ENCODE peak calls at places on chromosome 13, in four cellular contexts. One of them, this sample, is unnamed.

GRCh38 chr13:32284927-32285632 is 30.1 kb downstream of the ZAR1L start:
- DNase-seq in AG09309: peak; percentile 20
- DNase-seq in A549: no peak
- DNase-seq in cardiac fibroblast: peak; percentile 86
- DNase-seq in this sample: peak; percentile 57

GRCh38 chr13:50129065-50129922 is 114.0 kb downstream of the KCNRG start:
- DNase-seq in AG09309: no peak
- DNase-seq in A549: no peak
- DNase-seq in cardiac fibroblast: peak; percentile 35
- DNase-seq in this sample: peak; percentile 41

GRCh38 chr13:37526710-37527446 is 71.7 kb downstream of the POSTN start:
- DNase-seq in AG09309: peak; percentile 85
- DNase-seq in A549: no peak
- DNase-seq in cardiac fibroblast: peak; percentile 92
- DNase-seq in this sample: peak; percentile 37

GRCh38 chr13:60511637-60512036 is 114.6 kb downstream of the TDRD3 start:
- DNase-seq in AG09309: no peak
- DNase-seq in A549: no peak
- DNase-seq in cardiac fibroblast: no peak
- DNase-seq in this sample: no peak

GRCh38 chr13:30107126-30107525 is 200.2 kb downstream of the KATNAL1 start:
- DNase-seq in AG09309: no peak
- DNase-seq in A549: no peak
- DNase-seq in cardiac fibroblast: no peak
- DNase-seq in this sample: no peak

GRCh38 chr13:29532136-29532535 is 63.4 kb downstream of the SLC7A1 start:
- DNase-seq in AG09309: no peak
- DNase-seq in A549: no peak
- DNase-seq in cardiac fibroblast: no peak
- DNase-seq in this sample: no peak

GRCh38 chr13:104105418-104106355 is 1039.5 kb upstream of the SLC10A2 start:
- DNase-seq in AG09309: no peak
- DNase-seq in A549: no peak
- DNase-seq in cardiac fibroblast: no peak
- DNase-seq in this sample: no peak

GRCh38 chr13:25463496-25463895 is 91.7 kb downstream of the ATP8A2 start:
- DNase-seq in AG09309: no peak
- DNase-seq in A549: no peak
- DNase-seq in cardiac fibroblast: peak; percentile 11
- DNase-seq in this sample: peak; percentile 11

GRCh38 chr13:99093997-99094396 is 106.7 kb upstream of the UBAC2 start:
- DNase-seq in AG09309: no peak
- DNase-seq in A549: no peak
- DNase-seq in cardiac fibroblast: no peak
- DNase-seq in this sample: no peak

GRCh38 chr13:99436686-99437416 is 64.4 kb upstream of the TM9SF2 start:
- DNase-seq in AG09309: peak; percentile 37
- DNase-seq in A549: peak; percentile 81
- DNase-seq in cardiac fibroblast: peak; percentile 91
- DNase-seq in this sample: peak; percentile 91

GRCh38 chr13:38637576-38637975 is 49.3 kb upstream of the FREM2 start:
- DNase-seq in AG09309: no peak
- DNase-seq in A549: no peak
- DNase-seq in cardiac fibroblast: no peak
- DNase-seq in this sample: no peak

GRCh38 chr13:29676535-29676934 is 81.0 kb upstream of the SLC7A1 start:
- DNase-seq in AG09309: no peak
- DNase-seq in A549: peak; percentile 3
- DNase-seq in cardiac fibroblast: peak; percentile 36
- DNase-seq in this sample: peak; percentile 57

GRCh38 chr13:99312493-99312883 is 5.3 kb upstream of the GPR183 start:
- DNase-seq in AG09309: peak; percentile 98
- DNase-seq in A549: no peak
- DNase-seq in cardiac fibroblast: peak; percentile 92
- DNase-seq in this sample: peak; percentile 98

GRCh38 chr13:64369121-64369520 is 2861.0 kb downstream of the PCDH9 start:
- DNase-seq in AG09309: no peak
- DNase-seq in A549: no peak
- DNase-seq in cardiac fibroblast: peak; percentile 56
- DNase-seq in this sample: peak; percentile 47

GRCh38 chr13:44759222-44759721 is 183.1 kb upstream of the TSC22D1 start:
- DNase-seq in AG09309: no peak
- DNase-seq in A549: no peak
- DNase-seq in cardiac fibroblast: no peak
- DNase-seq in this sample: no peak

GRCh38 chr13:21053231-21053630 is 8.2 kb downstream of the LATS2 start:
- DNase-seq in AG09309: no peak
- DNase-seq in A549: no peak
- DNase-seq in cardiac fibroblast: no peak
- DNase-seq in this sample: no peak

GRCh38 chr13:110199046-110199831 is 107.7 kb downstream of the COL4A1 start:
- DNase-seq in AG09309: no peak
- DNase-seq in A549: no peak
- DNase-seq in cardiac fibroblast: no peak
- DNase-seq in this sample: no peak

GRCh38 chr13:111384441-111385181 is 64.2 kb downstream of the TEX29 start:
- DNase-seq in AG09309: no peak
- DNase-seq in A549: no peak
- DNase-seq in cardiac fibroblast: no peak
- DNase-seq in this sample: no peak

GRCh38 chr13:56907766-56908165 is 233.0 kb upstream of the PRR20A start:
- DNase-seq in AG09309: no peak
- DNase-seq in A549: no peak
- DNase-seq in cardiac fibroblast: no peak
- DNase-seq in this sample: no peak

GRCh38 chr13:85013006-85013405 is 786.2 kb downstream of the SLITRK6 start:
- DNase-seq in AG09309: no peak
- DNase-seq in A549: no peak
- DNase-seq in cardiac fibroblast: no peak
- DNase-seq in this sample: peak; percentile 0

GRCh38 chr13:28048768-28049167 is 51.6 kb downstream of the FLT3 start:
- DNase-seq in AG09309: no peak
- DNase-seq in A549: no peak
- DNase-seq in cardiac fibroblast: no peak
- DNase-seq in this sample: no peak

GRCh38 chr13:25406377-25406776 is 34.6 kb downstream of the ATP8A2 start:
- DNase-seq in AG09309: no peak
- DNase-seq in A549: peak; percentile 4
- DNase-seq in cardiac fibroblast: no peak
- DNase-seq in this sample: no peak

GRCh38 chr13:44155422-44156293 is 218.0 kb upstream of the SERP2 start:
- DNase-seq in AG09309: no peak
- DNase-seq in A549: no peak
- DNase-seq in cardiac fibroblast: peak; percentile 35
- DNase-seq in this sample: peak; percentile 71

GRCh38 chr13:36418022-36418805 is 14.1 kb upstream of the CCNA1 start:
- DNase-seq in AG09309: no peak
- DNase-seq in A549: no peak
- DNase-seq in cardiac fibroblast: peak; percentile 75
- DNase-seq in this sample: peak; percentile 77

GRCh38 chr13:24063281-24063851 is 97.2 kb upstream of the SPATA13 start:
- DNase-seq in AG09309: no peak
- DNase-seq in A549: no peak
- DNase-seq in cardiac fibroblast: no peak
- DNase-seq in this sample: no peak

GRCh38 chr13:20713014-20713376 is 9.5 kb downstream of the IL17D start:
- DNase-seq in AG09309: no peak
- DNase-seq in A549: no peak
- DNase-seq in cardiac fibroblast: peak; percentile 7
- DNase-seq in this sample: peak; percentile 13

GRCh38 chr13:102240110-102240509 is 161.7 kb downstream of the FGF14 start:
- DNase-seq in AG09309: no peak
- DNase-seq in A549: no peak
- DNase-seq in cardiac fibroblast: no peak
- DNase-seq in this sample: no peak

GRCh38 chr13:112831801-112832200 is 137.2 kb upstream of the MCF2L start:
- DNase-seq in AG09309: no peak
- DNase-seq in A549: no peak
- DNase-seq in cardiac fibroblast: no peak
- DNase-seq in this sample: no peak

GRCh38 chr13:47603365-47603764 is 397.7 kb downstream of the SUCLA2 start:
- DNase-seq in AG09309: no peak
- DNase-seq in A549: no peak
- DNase-seq in cardiac fibroblast: no peak
- DNase-seq in this sample: no peak

GRCh38 chr13:40589285-40590109 is 76.9 kb downstream of the FOXO1 start:
- DNase-seq in AG09309: peak; percentile 16
- DNase-seq in A549: peak; percentile 11
- DNase-seq in cardiac fibroblast: peak; percentile 93
- DNase-seq in this sample: peak; percentile 67

GRCh38 chr13:99303863-99304521 is 3.2 kb downstream of the GPR183 start:
- DNase-seq in AG09309: no peak
- DNase-seq in A549: no peak
- DNase-seq in cardiac fibroblast: no peak
- DNase-seq in this sample: no peak

GRCh38 chr13:30652746-30653145 is 35.0 kb downstream of the USPL1 start:
- DNase-seq in AG09309: no peak
- DNase-seq in A549: no peak
- DNase-seq in cardiac fibroblast: no peak
- DNase-seq in this sample: no peak

GRCh38 chr13:109764474-109765292 is 21.7 kb downstream of the IRS2 start:
- DNase-seq in AG09309: no peak
- DNase-seq in A549: no peak
- DNase-seq in cardiac fibroblast: peak; percentile 43
- DNase-seq in this sample: peak; percentile 87

GRCh38 chr13:111852701-111853100 is 214.2 kb upstream of the SOX1 start:
- DNase-seq in AG09309: no peak
- DNase-seq in A549: no peak
- DNase-seq in cardiac fibroblast: no peak
- DNase-seq in this sample: no peak

GRCh38 chr13:67554296-67554695 is 324.2 kb upstream of the PCDH9 start:
- DNase-seq in AG09309: no peak
- DNase-seq in A549: no peak
- DNase-seq in cardiac fibroblast: no peak
- DNase-seq in this sample: no peak

GRCh38 chr13:113862766-113863510 is 938 bp downstream of the GAS6 start:
- DNase-seq in AG09309: no peak
- DNase-seq in A549: no peak
- DNase-seq in cardiac fibroblast: peak; percentile 45
- DNase-seq in this sample: peak; percentile 59

GRCh38 chr13:51557423-51557822 is 26.8 kb upstream of the WDFY2 start:
- DNase-seq in AG09309: no peak
- DNase-seq in A549: no peak
- DNase-seq in cardiac fibroblast: no peak
- DNase-seq in this sample: no peak

GRCh38 chr13:112690242-112690943 is 555 bp downstream of the ATP11A start:
- DNase-seq in AG09309: no peak
- DNase-seq in A549: no peak
- DNase-seq in cardiac fibroblast: peak; percentile 31
- DNase-seq in this sample: no peak

GRCh38 chr13:20426766-20427448 is 98.8 kb downstream of the CRYL1 start:
- DNase-seq in AG09309: no peak
- DNase-seq in A549: no peak
- DNase-seq in cardiac fibroblast: peak; percentile 22
- DNase-seq in this sample: peak; percentile 57

DNA sequence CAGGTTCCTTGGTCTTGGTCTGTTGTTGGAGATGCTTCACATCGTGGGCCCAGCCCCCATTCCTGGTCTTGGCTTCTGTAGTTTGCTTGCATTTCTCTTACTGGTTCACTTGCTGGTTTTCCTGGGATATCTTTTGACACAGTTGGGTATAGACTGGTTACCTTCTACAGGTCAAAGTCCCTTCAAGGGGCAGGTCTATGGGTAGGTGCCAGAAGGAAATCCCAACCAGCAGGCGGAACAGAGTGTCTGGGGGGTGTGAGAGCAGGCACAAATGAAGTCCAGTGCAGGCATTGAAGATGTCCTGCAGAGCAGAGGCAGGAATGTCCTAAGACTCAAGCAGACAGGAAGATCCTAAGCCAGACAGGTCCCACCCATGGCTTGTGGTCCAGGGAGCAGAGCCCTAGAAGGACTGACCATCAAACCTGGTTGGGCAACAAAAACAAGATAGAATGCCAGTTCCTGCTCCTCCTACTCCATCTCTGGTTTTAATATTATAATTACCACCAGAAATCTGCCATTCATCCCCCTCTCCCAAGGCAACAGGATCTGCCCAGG is 17.7 kb upstream of the WASF3 start:
- DNase-seq in AG09309: no peak
- DNase-seq in A549: no peak
- DNase-seq in cardiac fibroblast: no peak
- DNase-seq in this sample: no peak
- H3K4me3 ChIP-seq in AG09309: no peak overlapping the region
- H3K4me3 ChIP-seq in A549: no peak overlapping the region
- H3K4me3 ChIP-seq in cardiac fibroblast: no peak overlapping the region
- H3K4me3 ChIP-seq in this sample: no peak overlapping the region

DNA sequence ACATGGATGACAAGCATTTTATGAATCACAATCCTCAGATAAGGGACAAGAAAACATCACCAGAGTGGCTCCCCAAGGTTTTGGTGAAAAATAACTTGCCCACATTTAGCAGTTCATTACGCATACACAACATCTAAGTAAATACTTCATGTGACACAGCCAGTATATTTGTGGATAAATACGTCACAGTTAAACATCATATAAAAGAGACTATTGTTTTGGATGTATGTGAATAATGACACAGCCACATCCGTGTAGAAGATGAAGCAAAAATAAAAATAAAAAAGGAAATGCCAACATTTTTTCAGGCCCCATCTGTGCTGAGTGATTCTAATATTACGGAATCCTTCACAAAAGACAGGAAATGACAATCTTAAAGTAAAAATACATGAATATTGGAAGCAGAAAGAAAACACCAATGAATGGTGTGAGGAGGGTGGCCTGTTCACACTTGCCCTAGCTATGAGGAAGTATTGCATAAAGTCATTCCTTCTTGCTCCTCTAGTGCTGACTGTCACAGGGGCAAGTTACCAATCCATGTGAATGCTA is 457.1 kb downstream of the KLF12 start:
- DNase-seq in AG09309: no peak
- DNase-seq in A549: peak; percentile 65
- DNase-seq in cardiac fibroblast: peak; percentile 92
- DNase-seq in this sample: peak; percentile 6
- H3K4me3 ChIP-seq in AG09309: no peak overlapping the region
- H3K4me3 ChIP-seq in A549: no peak overlapping the region
- H3K4me3 ChIP-seq in cardiac fibroblast: no peak overlapping the region
- H3K4me3 ChIP-seq in this sample: no peak overlapping the region

GRCh38 chr13:105445793-105446192 is 1089.7 kb downstream of the EFNB2 start:
- DNase-seq in AG09309: no peak
- DNase-seq in A549: no peak
- DNase-seq in cardiac fibroblast: no peak
- DNase-seq in this sample: no peak
- H3K4me3 ChIP-seq in AG09309: no peak overlapping the region
- H3K4me3 ChIP-seq in A549: no peak overlapping the region
- H3K4me3 ChIP-seq in cardiac fibroblast: no peak overlapping the region
- H3K4me3 ChIP-seq in this sample: no peak overlapping the region

DNA sequence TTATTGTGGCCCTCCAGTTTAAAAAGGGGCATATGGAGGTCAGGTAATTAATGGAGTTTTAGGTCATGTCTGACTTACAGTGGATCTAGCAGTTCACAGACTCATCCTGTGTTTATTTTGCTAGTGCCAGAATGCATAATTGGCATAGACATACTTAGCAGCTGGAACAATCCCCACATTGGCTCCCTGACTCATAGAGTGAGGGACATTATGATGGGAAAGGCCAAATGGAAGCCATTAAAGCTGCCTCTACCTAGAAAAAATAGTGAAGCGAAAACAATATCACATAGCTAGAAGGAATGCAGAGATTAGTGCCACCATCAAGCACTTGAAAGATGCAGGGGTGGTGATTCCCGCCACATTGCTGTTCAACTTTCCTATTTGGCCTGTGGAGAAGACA is 610.7 kb downstream of the SLITRK5 start:
- DNase-seq in AG09309: no peak
- DNase-seq in A549: no peak
- DNase-seq in cardiac fibroblast: no peak
- DNase-seq in this sample: no peak
- H3K4me3 ChIP-seq in AG09309: no peak overlapping the region
- H3K4me3 ChIP-seq in A549: no peak overlapping the region
- H3K4me3 ChIP-seq in cardiac fibroblast: no peak overlapping the region
- H3K4me3 ChIP-seq in this sample: no peak overlapping the region